ENCODE peak calls at places on chromosome 22, in six cellular contexts. L, G, Z, N, Y and A are unnamed samples.

GRCh38 chr22:21972293-21972779 is 10.3 kb downstream of the TOP3B start:
- DNase-seq in L (peak; percentile 47), G (peak; percentile 100), Z (peak; percentile 40), N (no peak), Y (peak; percentile 22), A (peak; percentile 49)

GRCh38 chr22:30382340-30382739 is 4.9 kb downstream of the RNF215 start:
- DNase-seq in L (no peak), G (no peak), Z (no peak), N (no peak), Y (no peak), A (no peak)

GRCh38 chr22:46738961-46739870 is 1.2 kb upstream of the CERK start:
- DNase-seq in L (peak; percentile 88), G (no peak), Z (peak; percentile 76), N (no peak), Y (peak; percentile 75), A (peak; percentile 38)

GRCh38 chr22:29030618-29031235 is 30.9 kb downstream of the C22orf31 start:
- DNase-seq in L (peak; percentile 75), G (peak; percentile 69), Z (peak; percentile 82), N (no peak), Y (peak; percentile 93), A (no peak)

GRCh38 chr22:47822459-47822858 is 1060.0 kb downstream of the TBC1D22A start:
- DNase-seq in L (no peak), G (no peak), Z (no peak), N (no peak), Y (no peak), A (no peak)

GRCh38 chr22:37865510-37865909 is 16.3 kb downstream of the EIF3L start:
- DNase-seq in L (no peak), G (no peak), Z (no peak), N (no peak), Y (no peak), A (no peak)

GRCh38 chr22:29148036-29148435 is 57.7 kb upstream of the EMID1 start:
- DNase-seq in L (no peak), G (no peak), Z (no peak), N (no peak), Y (no peak), A (no peak)

GRCh38 chr22:47247609-47248240 is 485.3 kb downstream of the TBC1D22A start:
- DNase-seq in L (no peak), G (no peak), Z (no peak), N (no peak), Y (no peak), A (no peak)

GRCh38 chr22:29204617-29205183 is 996 bp upstream of the EMID1 start:
- DNase-seq in L (no peak), G (no peak), Z (no peak), N (no peak), Y (no peak), A (peak; percentile 65)

GRCh38 chr22:49632199-49633009 is 195.3 kb downstream of the BRD1 start:
- DNase-seq in L (peak; percentile 67), G (no peak), Z (peak; percentile 76), N (no peak), Y (peak; percentile 27), A (peak; percentile 76)

GRCh38 chr22:30829901-30830550 is 135.4 kb downstream of the OSBP2 start:
- DNase-seq in L (peak; percentile 85), G (no peak), Z (peak; percentile 63), N (no peak), Y (no peak), A (no peak)

GRCh38 chr22:24001314-24001713 is 3.9 kb downstream of the GSTT4 start:
- DNase-seq in L (no peak), G (no peak), Z (no peak), N (no peak), Y (no peak), A (no peak)

GRCh38 chr22:25772288-25772687 is 30.3 kb downstream of the MYO18B start:
- DNase-seq in L (no peak), G (no peak), Z (no peak), N (no peak), Y (no peak), A (no peak)

GRCh38 chr22:38346506-38346905 is 29.3 kb upstream of the CSNK1E start:
- DNase-seq in L (no peak), G (no peak), Z (no peak), N (no peak), Y (no peak), A (no peak)

GRCh38 chr22:23243006-23243573 is 62.8 kb downstream of the BCR start:
- DNase-seq in L (no peak), G (peak; percentile 96), Z (no peak), N (peak; percentile 41), Y (no peak), A (no peak)

GRCh38 chr22:30212363-30212995 is 34.1 kb downstream of the LIF start:
- DNase-seq in L (peak; percentile 81), G (no peak), Z (peak; percentile 60), N (no peak), Y (peak; percentile 96), A (peak; percentile 78)

GRCh38 chr22:19419464-19420178 is 11.9 kb downstream of the HIRA start:
- DNase-seq in L (no peak), G (peak; percentile 87), Z (no peak), N (peak; percentile 55), Y (no peak), A (peak; percentile 51)

GRCh38 chr22:45742866-45743450 is 71.3 kb downstream of the ATXN10 start:
- DNase-seq in L (no peak), G (no peak), Z (no peak), N (no peak), Y (peak; percentile 96), A (peak; percentile 90)

GRCh38 chr22:23093090-23093788 is 22.9 kb downstream of the GNAZ start:
- DNase-seq in L (no peak), G (peak; percentile 62), Z (no peak), N (no peak), Y (no peak), A (no peak)

GRCh38 chr22:37154925-37155712 is 5.4 kb upstream of the IL2RB start:
- DNase-seq in L (no peak), G (no peak), Z (no peak), N (no peak), Y (no peak), A (peak; percentile 32)

GRCh38 chr22:47854226-47854625 is 1091.8 kb downstream of the TBC1D22A start:
- DNase-seq in L (no peak), G (no peak), Z (no peak), N (no peak), Y (no peak), A (no peak)

GRCh38 chr22:49091451-49091850 is 736.2 kb downstream of the BRD1 start:
- DNase-seq in L (no peak), G (no peak), Z (no peak), N (no peak), Y (no peak), A (no peak)

DNA sequence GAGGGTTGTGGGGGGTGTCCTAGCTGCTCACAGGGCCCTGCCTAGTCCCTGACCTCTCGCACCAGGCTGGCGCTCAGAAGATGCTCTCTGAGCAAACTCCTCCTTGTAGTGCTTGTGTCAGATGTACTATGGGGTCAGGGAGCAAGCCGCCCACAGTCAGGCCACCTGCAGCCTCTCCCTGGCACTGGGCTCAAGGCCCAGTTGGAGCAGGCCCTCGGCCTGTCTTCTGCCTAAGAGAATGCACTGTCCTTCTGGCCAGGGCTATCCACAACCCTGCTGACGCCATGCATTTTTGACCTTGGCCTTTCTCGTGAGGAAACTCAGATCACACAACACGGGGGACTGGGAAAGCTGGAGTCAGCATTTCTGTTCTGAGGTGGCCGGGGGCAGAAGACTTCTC is 73.9 kb upstream of the TTLL12 start:
- DNase-seq in L (no peak), G (no peak), Z (no peak), N (no peak), Y (no peak), A (no peak)
- TF ChIP-seq MYC in L (no peak), G (no peak), Z (no peak), N (no peak), Y (no peak), A (no peak)

DNA sequence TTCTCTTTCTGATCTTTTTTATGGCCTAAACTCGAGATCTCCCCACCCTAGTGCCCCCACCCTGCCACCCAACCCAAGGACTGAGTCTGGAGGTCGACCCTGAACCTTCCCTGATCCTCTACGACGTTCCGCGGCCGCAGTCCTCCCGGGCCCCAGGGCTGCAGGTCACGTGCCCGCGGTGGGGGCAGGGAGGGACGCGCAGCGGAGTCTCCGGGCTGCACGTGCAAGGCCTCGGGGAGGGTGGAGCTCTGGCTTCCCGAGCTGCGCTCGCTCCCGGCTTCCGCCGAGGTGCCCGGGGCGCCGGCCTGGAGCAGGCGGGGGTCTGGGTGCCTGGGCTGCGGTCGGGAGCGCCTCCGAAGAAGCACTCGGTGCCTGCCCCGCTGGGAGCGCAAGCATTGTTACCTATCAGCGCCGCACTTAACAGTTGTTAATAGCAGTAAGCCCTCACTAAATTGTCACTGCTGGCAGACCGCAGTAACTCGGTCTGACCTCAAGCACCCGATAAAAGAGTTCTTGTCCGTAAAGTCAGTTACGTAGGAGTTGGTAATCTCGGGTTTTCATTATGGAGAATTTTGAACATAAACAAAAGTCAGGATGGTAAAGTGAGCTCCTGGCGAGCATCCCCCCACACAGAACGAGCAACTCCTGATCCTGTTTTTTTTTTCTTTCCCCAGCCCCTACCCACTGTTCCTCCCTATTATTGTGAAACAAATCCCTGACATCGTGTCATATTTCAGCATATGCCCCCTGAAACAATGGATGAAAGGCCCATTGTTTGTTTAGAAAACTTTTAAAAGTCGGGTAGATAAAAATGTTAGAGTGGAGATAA is 69.7 kb upstream of the EP300 start:
- DNase-seq in L (peak; percentile 52), G (peak; percentile 86), Z (peak; percentile 67), N (peak; percentile 24), Y (peak; percentile 79), A (peak; percentile 95)
- TF ChIP-seq POLR2A in L (peak; percentile 4), G (no peak), Z (no peak), N (peak; percentile 69), Y (no peak), A (peak; percentile 25)

GRCh38 chr22:35591696-35592417 is 25.3 kb downstream of the MB start:
- DNase-seq in L (no peak), G (no peak), Z (no peak), N (no peak), Y (no peak), A (no peak)
- TF ChIP-seq MYC in L (no peak), G (no peak), Z (no peak), N (no peak), Y (no peak), A (no peak)

GRCh38 chr22:27718186-27719032 is 83.1 kb downstream of the MN1 start:
- DNase-seq in L (peak; percentile 92), G (peak; percentile 80), Z (peak; percentile 78), N (no peak), Y (peak; percentile 25), A (peak; percentile 32)
- TF ChIP-seq POLR2A in L (no peak), G (no peak), Z (no peak), N (no peak), Y (no peak), A (no peak)

DNA sequence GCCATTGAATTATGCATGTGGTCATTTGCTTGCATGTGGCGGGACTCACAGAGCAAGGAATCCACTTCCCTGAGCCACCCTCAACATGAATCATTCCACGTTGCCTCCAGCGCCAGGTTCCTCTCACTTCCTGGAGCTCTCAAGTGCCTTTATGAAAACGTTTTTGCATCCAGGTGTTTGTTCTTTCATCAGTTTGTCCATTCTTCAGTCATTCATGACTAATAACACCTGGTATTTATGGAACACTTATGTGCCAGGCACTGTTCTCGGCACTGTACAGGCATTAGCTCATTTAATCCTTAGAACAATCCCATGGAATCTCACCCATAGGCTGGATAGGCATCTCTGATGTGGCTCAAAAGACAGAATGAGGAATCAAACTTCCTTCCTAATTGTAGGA is 256.1 kb upstream of the SYN3 start:
- DNase-seq in L (no peak), G (no peak), Z (no peak), N (no peak), Y (no peak), A (no peak)
- TF ChIP-seq MYC in L (no peak), G (no peak), Z (no peak), N (no peak), Y (no peak), A (no peak)